ENCODE peak calls at places on chromosome 17, in nine cellular contexts. One of them, this sample, is unnamed.

GRCh38 chr17:16942141-16943031 is 29.5 kb downstream of the TNFRSF13B start:
- DNase-seq in stomach: no peak
- DNase-seq in A549: peak
- DNase-seq in transverse colon: no peak
- DNase-seq in IMR-90: peak
- DNase-seq in ovary: no peak
- DNase-seq in testis: no peak
- DNase-seq in esophagus squamous epithelium: no peak
- DNase-seq in endothelial cell of umbilical vein: no peak
- DNase-seq in this sample: no peak

GRCh38 chr17:62761884-62762283 is 46.2 kb downstream of the MARCHF10 start:
- DNase-seq in stomach: no peak
- DNase-seq in A549: no peak
- DNase-seq in transverse colon: no peak
- DNase-seq in IMR-90: no peak
- DNase-seq in ovary: no peak
- DNase-seq in testis: no peak
- DNase-seq in esophagus squamous epithelium: no peak
- DNase-seq in endothelial cell of umbilical vein: no peak
- DNase-seq in this sample: no peak

GRCh38 chr17:44911133-44912001 is 3.9 kb downstream of the GFAP start:
- DNase-seq in stomach: peak
- DNase-seq in A549: peak
- DNase-seq in transverse colon: peak
- DNase-seq in IMR-90: peak
- DNase-seq in ovary: peak
- DNase-seq in testis: peak
- DNase-seq in esophagus squamous epithelium: no peak
- DNase-seq in endothelial cell of umbilical vein: peak
- DNase-seq in this sample: peak

GRCh38 chr17:81422776-81423697 is 27.8 kb downstream of the BAHCC1 start:
- DNase-seq in stomach: peak
- DNase-seq in A549: peak
- DNase-seq in transverse colon: peak
- DNase-seq in IMR-90: peak
- DNase-seq in ovary: peak
- DNase-seq in testis: peak
- DNase-seq in esophagus squamous epithelium: no peak
- DNase-seq in endothelial cell of umbilical vein: peak
- DNase-seq in this sample: no peak

GRCh38 chr17:41190328-41190727 is 641 bp downstream of the KRTAP9-1 start:
- DNase-seq in stomach: no peak
- DNase-seq in A549: no peak
- DNase-seq in transverse colon: no peak
- DNase-seq in IMR-90: no peak
- DNase-seq in ovary: no peak
- DNase-seq in testis: no peak
- DNase-seq in esophagus squamous epithelium: no peak
- DNase-seq in endothelial cell of umbilical vein: no peak
- DNase-seq in this sample: no peak

GRCh38 chr17:17693253-17693954 is 12.1 kb downstream of the RAI1 start:
- DNase-seq in stomach: peak
- DNase-seq in A549: peak
- DNase-seq in transverse colon: peak
- DNase-seq in IMR-90: no peak
- DNase-seq in ovary: peak
- DNase-seq in testis: peak
- DNase-seq in esophagus squamous epithelium: no peak
- DNase-seq in endothelial cell of umbilical vein: peak
- DNase-seq in this sample: peak

GRCh38 chr17:17781591-17782424 is 55.0 kb downstream of the SREBF1 start:
- DNase-seq in stomach: peak
- DNase-seq in A549: peak
- DNase-seq in transverse colon: peak
- DNase-seq in IMR-90: peak
- DNase-seq in ovary: peak
- DNase-seq in testis: peak
- DNase-seq in esophagus squamous epithelium: no peak
- DNase-seq in endothelial cell of umbilical vein: peak
- DNase-seq in this sample: peak

GRCh38 chr17:63446981-63447687 is 1.0 kb upstream of the CYB561 start:
- DNase-seq in stomach: peak
- DNase-seq in A549: no peak
- DNase-seq in transverse colon: peak
- DNase-seq in IMR-90: no peak
- DNase-seq in ovary: peak
- DNase-seq in testis: peak
- DNase-seq in esophagus squamous epithelium: no peak
- DNase-seq in endothelial cell of umbilical vein: peak
- DNase-seq in this sample: no peak

GRCh38 chr17:19766421-19767270 is 18.5 kb upstream of the ALDH3A1 start:
- DNase-seq in stomach: peak
- DNase-seq in A549: peak
- DNase-seq in transverse colon: peak
- DNase-seq in IMR-90: peak
- DNase-seq in ovary: peak
- DNase-seq in testis: peak
- DNase-seq in esophagus squamous epithelium: no peak
- DNase-seq in endothelial cell of umbilical vein: peak
- DNase-seq in this sample: peak

GRCh38 chr17:17911003-17911613 is 61.1 kb downstream of the TOM1L2 start:
- DNase-seq in stomach: no peak
- DNase-seq in A549: no peak
- DNase-seq in transverse colon: no peak
- DNase-seq in IMR-90: no peak
- DNase-seq in ovary: no peak
- DNase-seq in testis: no peak
- DNase-seq in esophagus squamous epithelium: no peak
- DNase-seq in endothelial cell of umbilical vein: no peak
- DNase-seq in this sample: no peak

GRCh38 chr17:69448431-69449102 is 34.1 kb downstream of the MAP2K6 start:
- DNase-seq in stomach: no peak
- DNase-seq in A549: no peak
- DNase-seq in transverse colon: peak
- DNase-seq in IMR-90: no peak
- DNase-seq in ovary: peak
- DNase-seq in testis: peak
- DNase-seq in esophagus squamous epithelium: no peak
- DNase-seq in endothelial cell of umbilical vein: peak
- DNase-seq in this sample: peak

DNA sequence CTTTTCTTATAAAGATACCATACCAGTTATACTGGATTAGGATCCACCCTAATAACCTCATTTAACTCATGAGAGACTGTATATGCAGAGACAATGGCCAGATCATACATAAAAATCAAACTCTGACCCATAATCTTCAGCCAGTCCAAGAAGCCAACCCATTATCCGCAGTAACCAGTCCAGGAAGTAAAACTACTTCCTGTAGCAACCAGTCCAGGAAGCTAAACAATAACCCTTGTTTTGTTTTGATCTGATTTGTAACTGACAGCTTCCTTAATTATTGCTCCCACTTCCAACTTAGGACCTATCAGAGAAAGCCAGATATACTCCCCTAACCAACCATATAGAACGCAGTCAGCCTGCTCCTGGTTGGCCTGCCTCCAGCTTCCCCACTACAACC is 19.2 kb upstream of the SSTR2 start:
- DNase-seq in stomach: no peak
- DNase-seq in A549: no peak
- DNase-seq in transverse colon: no peak
- DNase-seq in IMR-90: no peak
- DNase-seq in ovary: no peak
- DNase-seq in testis: no peak
- DNase-seq in esophagus squamous epithelium: no peak
- DNase-seq in endothelial cell of umbilical vein: no peak
- DNase-seq in this sample: no peak
- TF ChIP-seq POLR2A in stomach: no peak
- TF ChIP-seq POLR2A in A549: no peak
- TF ChIP-seq POLR2A in transverse colon: no peak
- TF ChIP-seq POLR2A in IMR-90: no peak
- TF ChIP-seq POLR2A in ovary: no peak
- TF ChIP-seq POLR2A in testis: no peak
- TF ChIP-seq POLR2A in esophagus squamous epithelium: no peak
- TF ChIP-seq POLR2A in endothelial cell of umbilical vein: no peak
- TF ChIP-seq POLR2A in this sample: no peak

DNA sequence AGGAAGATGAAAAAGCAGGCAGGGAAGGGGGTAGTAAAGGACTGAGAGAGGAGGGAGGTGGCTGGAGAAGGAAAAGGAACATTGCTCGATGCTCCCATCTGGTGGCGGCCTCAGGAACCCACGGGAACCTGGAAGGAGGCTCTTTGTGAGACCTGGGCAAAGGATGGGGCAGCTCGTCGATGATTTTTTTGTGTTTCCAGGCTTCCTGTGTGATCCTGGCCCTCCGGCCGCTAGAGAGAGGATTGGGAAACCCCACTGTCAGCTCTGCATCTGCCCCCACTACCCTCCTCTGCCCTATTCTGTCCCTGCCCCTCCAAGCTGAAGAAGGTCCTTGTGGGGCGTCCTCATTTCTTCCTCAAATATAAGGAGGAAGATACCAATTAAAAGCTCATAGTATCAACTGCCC is 6.6 kb downstream of the WFIKKN2 start:
- DNase-seq in stomach: peak
- DNase-seq in A549: peak
- DNase-seq in transverse colon: peak
- DNase-seq in IMR-90: peak
- DNase-seq in ovary: peak
- DNase-seq in testis: peak
- DNase-seq in esophagus squamous epithelium: no peak
- DNase-seq in endothelial cell of umbilical vein: peak
- DNase-seq in this sample: peak
- H3K27ac ChIP-seq in stomach: no peak
- H3K27ac ChIP-seq in A549: no peak
- H3K27ac ChIP-seq in transverse colon: no peak
- H3K27ac ChIP-seq in IMR-90: no peak
- H3K27ac ChIP-seq in ovary: peak
- H3K27ac ChIP-seq in testis: no peak
- H3K27ac ChIP-seq in esophagus squamous epithelium: no peak
- H3K27ac ChIP-seq in endothelial cell of umbilical vein: no peak
- H3K27ac ChIP-seq in this sample: no peak

DNA sequence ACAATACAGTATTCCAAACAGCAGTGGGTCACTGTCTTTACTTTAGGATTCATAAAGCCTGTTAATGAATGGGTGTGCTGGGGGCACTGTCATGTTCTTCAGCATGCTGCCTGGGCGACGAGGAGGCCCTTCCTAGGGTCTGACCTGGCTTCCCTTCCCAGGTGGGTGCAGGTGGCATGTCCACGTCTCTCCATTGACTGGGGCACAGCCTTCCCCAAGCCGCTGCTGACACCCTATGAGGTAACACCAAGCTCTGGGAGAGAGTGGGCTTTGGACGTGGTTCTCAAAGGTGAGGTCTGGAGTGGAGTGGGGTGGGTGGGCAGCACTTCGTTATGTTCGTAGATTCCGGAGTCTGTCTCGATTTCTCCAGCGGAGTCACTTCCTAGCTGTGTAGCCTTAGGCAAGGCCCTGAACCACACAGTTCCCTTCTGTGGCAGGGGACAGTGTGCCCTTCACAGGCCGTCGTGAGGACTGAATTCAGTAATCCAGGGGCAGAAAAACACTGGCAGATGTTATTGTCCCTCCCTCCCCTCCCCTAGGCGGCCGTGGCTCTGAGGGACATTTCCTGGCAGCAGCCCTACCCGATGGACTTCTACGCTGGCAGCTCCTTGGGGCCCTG is 771 bp upstream of the OVCA2 start:
- DNase-seq in stomach: no peak
- DNase-seq in A549: no peak
- DNase-seq in transverse colon: no peak
- DNase-seq in IMR-90: no peak
- DNase-seq in ovary: no peak
- DNase-seq in testis: no peak
- DNase-seq in esophagus squamous epithelium: no peak
- DNase-seq in endothelial cell of umbilical vein: peak
- DNase-seq in this sample: no peak
- H3K4me3 ChIP-seq in stomach: peak
- H3K4me3 ChIP-seq in A549: peak
- H3K4me3 ChIP-seq in transverse colon: peak
- H3K4me3 ChIP-seq in IMR-90: peak
- H3K4me3 ChIP-seq in ovary: peak
- H3K4me3 ChIP-seq in testis: peak
- H3K4me3 ChIP-seq in esophagus squamous epithelium: peak
- H3K4me3 ChIP-seq in endothelial cell of umbilical vein: peak
- H3K4me3 ChIP-seq in this sample: peak

GRCh38 chr17:82645516-82645915 is 2.7 kb downstream of the WDR45B start:
- DNase-seq in stomach: no peak
- DNase-seq in A549: no peak
- DNase-seq in transverse colon: no peak
- DNase-seq in IMR-90: peak
- DNase-seq in ovary: no peak
- DNase-seq in testis: no peak
- DNase-seq in esophagus squamous epithelium: no peak
- DNase-seq in endothelial cell of umbilical vein: no peak
- DNase-seq in this sample: no peak

GRCh38 chr17:82649501-82650261 is 1.4 kb upstream of the WDR45B start:
- DNase-seq in stomach: no peak
- DNase-seq in A549: no peak
- DNase-seq in transverse colon: no peak
- DNase-seq in IMR-90: no peak
- DNase-seq in ovary: no peak
- DNase-seq in testis: no peak
- DNase-seq in esophagus squamous epithelium: no peak
- DNase-seq in endothelial cell of umbilical vein: no peak
- DNase-seq in this sample: no peak

GRCh38 chr17:82648165-82648668 is at the start of gene WDR45B:
- DNase-seq in stomach: peak
- DNase-seq in A549: peak
- DNase-seq in transverse colon: peak
- DNase-seq in IMR-90: peak
- DNase-seq in ovary: peak
- DNase-seq in testis: peak
- DNase-seq in esophagus squamous epithelium: peak
- DNase-seq in endothelial cell of umbilical vein: peak
- DNase-seq in this sample: peak

GRCh38 chr17:82648761-82649474 is 674 bp upstream of the WDR45B start:
- DNase-seq in stomach: peak
- DNase-seq in A549: peak
- DNase-seq in transverse colon: peak
- DNase-seq in IMR-90: no peak
- DNase-seq in ovary: peak
- DNase-seq in testis: peak
- DNase-seq in esophagus squamous epithelium: peak
- DNase-seq in endothelial cell of umbilical vein: no peak
- DNase-seq in this sample: peak

DNA sequence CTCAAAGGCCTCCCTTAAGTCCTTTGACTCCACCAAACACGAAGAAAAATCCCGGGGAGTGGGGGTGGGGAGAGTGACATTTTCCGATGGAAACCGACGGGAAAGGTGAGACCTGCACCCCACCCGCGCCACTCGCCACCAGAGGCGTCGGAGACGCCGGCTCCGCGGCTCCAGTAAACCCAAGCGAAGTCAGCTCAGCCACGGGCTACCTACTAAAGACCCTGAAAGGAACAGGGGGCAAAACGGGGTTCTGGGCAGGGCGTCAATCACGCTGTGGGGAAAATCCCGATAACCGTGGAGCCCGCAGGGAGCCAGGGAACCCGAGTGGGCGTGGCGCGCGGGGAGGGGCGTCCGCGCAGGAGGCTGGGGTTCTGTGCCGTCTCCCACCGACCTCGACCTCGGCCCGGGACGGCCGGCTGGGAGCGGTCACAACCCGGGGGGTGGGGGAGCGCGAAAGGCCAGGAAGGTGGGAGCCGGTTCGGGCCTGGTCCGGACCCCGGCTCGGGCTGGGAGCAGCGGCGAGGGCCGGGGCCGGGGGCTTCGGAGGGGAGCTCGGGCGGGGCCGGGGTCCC is 565 bp downstream of the WDR45B start:
- DNase-seq in stomach: peak
- DNase-seq in A549: no peak
- DNase-seq in transverse colon: peak
- DNase-seq in IMR-90: no peak
- DNase-seq in ovary: no peak
- DNase-seq in testis: peak
- DNase-seq in esophagus squamous epithelium: no peak
- DNase-seq in endothelial cell of umbilical vein: peak
- DNase-seq in this sample: peak
- TF ChIP-seq POLR2A in stomach: no peak
- TF ChIP-seq POLR2A in A549: no peak
- TF ChIP-seq POLR2A in transverse colon: no peak
- TF ChIP-seq POLR2A in IMR-90: no peak
- TF ChIP-seq POLR2A in ovary: no peak
- TF ChIP-seq POLR2A in testis: no peak
- TF ChIP-seq POLR2A in esophagus squamous epithelium: no peak
- TF ChIP-seq POLR2A in endothelial cell of umbilical vein: no peak
- TF ChIP-seq POLR2A in this sample: no peak